ENCODE peak calls at places on chromosomes 4 and X, in four cellular contexts. I is neural progenitor cell, A is PC-3, U is OCI-LY7. G is an unnamed sample.

GRCh38 chr4:41455215-41455614 is 82.7 kb upstream of the LIMCH1 start:
- DNase-seq in I (peak), U (no peak), A (peak), G (peak)

GRCh38 chr4:154551872-154552686 is 1.9 kb upstream of the PLRG1 start:
- DNase-seq in A (peak), U (peak), I (peak), G (peak)

GRCh38 chrX:136880003-136880451 is 498 bp downstream of the RBMX start:
- DNase-seq in I (peak), U (peak), A (no peak), G (peak)

GRCh38 chr4:89681219-89681618 is 155.7 kb downstream of the SNCA start:
- DNase-seq in U (no peak), A (no peak), I (peak), G (peak)

GRCh38 chrX:71017396-71017939 is 50.7 kb downstream of the SNX12 start:
- DNase-seq in U (no peak), A (no peak), I (no peak), G (no peak)

GRCh38 chr4:150501983-150502382 is 80.0 kb upstream of the MAB21L2 start:
- DNase-seq in A (no peak), U (no peak), I (no peak), G (no peak)

GRCh38 chr4:79248610-79249009 is 77.3 kb downstream of the NAA11 start:
- DNase-seq in I (no peak), U (no peak), A (no peak), G (no peak)

GRCh38 chr4:26866781-26867180 is 6.1 kb downstream of the STIM2 start:
- DNase-seq in A (no peak), U (no peak), I (no peak), G (no peak)

GRCh38 chrX:49040376-49040955 is 2.7 kb downstream of the TFE3 start:
- DNase-seq in I (no peak), U (no peak), A (peak), G (peak)

GRCh38 chrX:40663078-40663740 is 15.8 kb upstream of the CXorf38 start:
- DNase-seq in A (no peak), U (no peak), I (no peak), G (no peak)

GRCh38 chrX:107135076-107135964 is 16.7 kb upstream of the RBM41 start:
- DNase-seq in U (no peak), I (no peak), A (peak), G (no peak)

GRCh38 chr4:61254406-61254805 is 54.3 kb downstream of the ADGRL3 start:
- DNase-seq in A (no peak), U (no peak), I (no peak), G (no peak)

GRCh38 chr4:7210818-7211217 is 18.5 kb downstream of the SORCS2 start:
- DNase-seq in A (peak), U (no peak), I (no peak), G (no peak)

GRCh38 chr4:89316931-89317366 is 9.3 kb upstream of the GPRIN3 start:
- DNase-seq in I (no peak), U (peak), A (peak), G (no peak)

GRCh38 chr4:176792348-176793059 is at the start of gene VEGFC:
- DNase-seq in I (peak), A (peak), U (no peak), G (peak)

GRCh38 chr4:115454228-115454627 is 340.8 kb upstream of the NDST4 start:
- DNase-seq in U (no peak), I (no peak), A (no peak), G (no peak)

GRCh38 chr4:143531368-143531767 is 17.9 kb downstream of the SMARCA5 start:
- DNase-seq in A (peak), U (peak), I (peak), G (peak)

GRCh38 chr4:15005474-15006115 is 3.3 kb downstream of the CPEB2 start:
- DNase-seq in I (no peak), U (no peak), A (no peak), G (no peak)

GRCh38 chr4:4555916-4556315 is 14.1 kb upstream of the STX18 start:
- DNase-seq in A (no peak), I (no peak), U (no peak), G (peak)

GRCh38 chr4:94714360-94714759 is 43.4 kb upstream of the BMPR1B start:
- DNase-seq in A (no peak), I (no peak), U (no peak), G (no peak)

GRCh38 chr4:94711635-94712034 is 46.1 kb upstream of the BMPR1B start:
- DNase-seq in A (no peak), I (no peak), U (no peak), G (no peak)

DNA sequence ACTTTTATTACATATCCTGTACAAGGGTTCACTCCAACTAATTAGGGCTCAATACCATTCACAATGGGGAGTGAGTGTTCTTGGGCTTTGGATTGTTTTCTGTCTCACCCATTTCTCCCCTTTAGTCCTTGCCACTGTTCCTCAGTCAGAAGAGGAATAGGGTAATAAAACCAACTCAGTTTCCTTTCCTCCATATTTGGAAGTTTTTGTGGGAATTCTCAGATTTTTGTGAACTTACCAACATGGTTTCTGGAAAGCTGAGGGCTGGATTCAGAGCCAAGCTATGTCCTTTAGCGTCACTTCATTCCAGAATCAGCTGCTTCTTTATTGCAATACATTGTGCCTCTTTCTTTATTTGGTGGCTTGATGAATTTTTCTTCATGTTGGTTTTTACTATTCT is 43.0 kb upstream of the BMPR1B start:
- DNase-seq in A (no peak), U (no peak), I (no peak), G (no peak)
- TF ChIP-seq EZH2phosphoT487 in A (no peak), U (no peak), I (no peak), G (no peak)

DNA sequence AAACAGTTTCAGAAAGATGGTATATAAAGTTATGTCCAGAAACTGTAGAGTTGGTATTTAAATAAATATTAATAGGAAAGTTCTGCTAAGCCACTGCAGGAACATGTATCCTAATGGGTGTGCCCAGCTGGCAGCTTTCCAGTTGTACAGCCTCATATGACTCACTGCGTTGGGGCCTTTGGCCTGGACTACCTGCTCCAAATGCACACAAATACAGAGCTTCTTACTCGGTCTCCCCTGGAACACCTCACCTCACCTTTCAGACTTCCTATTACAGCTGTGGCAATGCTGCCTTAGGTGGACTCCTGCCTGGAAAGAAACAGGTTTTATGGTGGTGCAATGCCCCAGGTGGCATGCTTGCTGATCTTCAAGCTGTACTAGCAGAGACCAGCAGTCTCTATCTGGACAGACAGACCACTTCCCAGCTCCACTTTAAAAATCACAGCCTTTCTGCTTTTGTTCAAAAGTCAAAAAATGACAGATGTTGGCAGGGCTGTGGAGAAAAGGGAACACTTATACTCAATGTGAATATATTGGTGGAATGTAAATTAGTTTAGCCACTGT is 85.6 kb upstream of the EXOC1L start:
- DNase-seq in U (no peak), A (peak), I (no peak), G (no peak)
- TF ChIP-seq EZH2phosphoT487 in U (no peak), A (no peak), I (no peak), G (no peak)

DNA sequence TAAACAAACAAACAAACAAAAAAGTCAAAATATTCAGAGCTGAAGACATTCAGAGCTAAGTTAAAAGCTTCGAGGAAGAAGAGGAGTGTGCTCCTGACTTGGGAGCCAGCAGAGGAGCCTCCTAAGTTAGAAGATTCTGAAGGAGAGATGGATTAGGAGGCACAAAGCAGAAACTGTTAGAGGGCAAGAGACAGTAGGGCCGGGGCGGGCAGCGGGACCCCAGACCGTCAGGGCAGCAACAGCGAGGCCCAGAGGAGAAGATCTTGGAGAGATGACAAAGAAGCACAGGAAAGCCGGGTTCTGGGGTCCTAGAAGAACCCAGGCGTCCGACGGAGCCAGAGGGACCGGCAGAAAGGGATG is 682 bp downstream of the KLHL13 start:
- DNase-seq in U (no peak), I (peak), A (no peak), G (no peak)
- TF ChIP-seq EZH2phosphoT487 in U (no peak), I (no peak), A (no peak), G (no peak)

DNA sequence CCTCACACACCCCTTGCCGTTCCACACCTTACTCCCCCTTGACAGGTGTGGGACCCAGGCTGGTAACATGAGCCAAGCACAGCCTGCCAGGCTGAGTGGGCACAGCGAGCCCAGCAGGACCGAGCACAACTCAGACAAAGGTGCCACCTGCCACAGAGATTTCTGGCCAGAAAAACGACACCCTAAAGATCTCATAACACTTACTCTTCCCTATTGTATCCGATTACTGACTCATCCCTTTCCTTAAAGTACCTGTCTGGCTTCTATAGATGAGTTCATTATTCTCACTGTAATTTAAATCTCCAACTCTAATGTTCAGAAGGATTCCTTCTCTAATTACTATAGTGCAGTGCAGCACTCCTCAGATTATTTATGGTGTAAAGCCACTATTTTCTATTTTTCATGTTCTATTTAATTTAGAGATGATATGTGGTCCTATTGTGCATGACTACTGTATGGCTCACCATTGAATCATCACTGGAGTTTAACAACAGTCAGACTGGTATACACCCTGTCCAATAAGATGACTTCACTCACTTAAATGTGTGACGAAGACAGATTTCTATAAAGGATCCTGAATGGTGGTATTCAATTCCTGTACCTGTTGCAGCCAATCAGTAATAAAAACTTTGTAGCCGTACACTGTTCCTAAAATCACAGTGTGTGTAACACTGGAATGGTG is 7.6 kb upstream of the SYTL5 start:
- DNase-seq in I (no peak), A (peak), U (no peak), G (no peak)
- TF ChIP-seq EZH2phosphoT487 in I (no peak), A (no peak), U (no peak), G (no peak)

GRCh38 chrX:130145123-130145522 is 20.5 kb downstream of the AIFM1 start:
- DNase-seq in I (no peak), A (no peak), U (no peak), G (no peak)

GRCh38 chrX:130147631-130148030 is 18.0 kb downstream of the AIFM1 start:
- DNase-seq in A (no peak), U (no peak), I (no peak), G (no peak)

GRCh38 chrX:130139474-130140201 is 26.0 kb downstream of the AIFM1 start:
- DNase-seq in U (no peak), I (peak), A (no peak), G (peak)

DNA sequence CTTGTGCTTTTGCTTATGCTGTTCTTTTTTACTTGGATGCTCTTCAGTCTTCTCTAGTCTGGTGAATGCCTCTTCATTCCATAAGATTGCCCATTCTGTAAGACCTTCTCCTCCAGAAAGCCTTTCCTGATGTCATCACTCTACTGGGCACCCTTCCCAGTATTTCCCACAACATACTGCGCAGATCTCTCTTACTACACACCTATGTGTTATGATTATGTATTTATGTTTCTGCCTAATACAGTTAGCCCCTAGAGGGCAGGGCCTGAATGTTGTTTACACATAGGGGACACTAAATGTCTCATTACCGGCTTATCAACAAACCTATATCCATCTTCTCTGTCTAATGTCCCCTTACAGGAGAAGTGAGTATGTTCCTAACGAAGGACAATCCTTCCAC is 21.1 kb downstream of the AIFM1 start:
- DNase-seq in A (peak), I (no peak), U (no peak), G (no peak)
- TF ChIP-seq EZH2phosphoT487 in A (no peak), I (no peak), U (no peak), G (no peak)

DNA sequence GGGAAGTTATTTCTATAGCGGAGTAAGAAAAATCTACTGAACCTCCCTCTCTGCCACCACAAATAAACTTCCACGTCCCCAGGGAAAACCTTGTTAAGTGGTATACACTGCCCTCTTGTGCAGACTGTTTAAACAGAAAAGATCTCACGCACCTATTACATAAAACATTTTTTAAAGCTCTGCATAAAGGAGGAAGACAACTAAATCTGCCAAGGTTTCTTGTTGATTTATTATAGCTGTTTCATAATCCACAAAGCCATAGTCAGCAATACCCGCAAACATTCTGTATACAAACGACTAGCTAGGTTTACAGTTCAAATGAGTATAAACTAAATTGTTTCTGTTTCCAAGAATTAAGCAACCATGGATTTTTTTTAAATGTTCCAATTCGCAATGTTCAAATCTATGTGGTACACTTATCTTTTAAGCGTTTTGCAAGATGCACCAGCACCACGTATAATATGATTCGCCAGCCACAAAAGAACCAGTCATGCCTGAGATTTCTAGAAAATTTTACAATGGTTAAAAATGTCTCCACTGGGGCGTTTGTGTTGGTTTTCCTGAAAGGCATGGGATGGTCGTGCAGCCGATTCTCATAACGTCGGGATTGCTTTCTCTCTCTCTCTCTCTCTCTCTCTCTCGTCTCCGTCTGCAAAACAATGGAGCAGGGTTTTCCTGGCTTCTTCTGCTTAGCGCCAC is 164.6 kb downstream of the PRKX start:
- DNase-seq in A (peak), U (peak), I (peak), G (peak)
- TF ChIP-seq EZH2phosphoT487 in A (no peak), U (no peak), I (no peak), G (no peak)

DNA sequence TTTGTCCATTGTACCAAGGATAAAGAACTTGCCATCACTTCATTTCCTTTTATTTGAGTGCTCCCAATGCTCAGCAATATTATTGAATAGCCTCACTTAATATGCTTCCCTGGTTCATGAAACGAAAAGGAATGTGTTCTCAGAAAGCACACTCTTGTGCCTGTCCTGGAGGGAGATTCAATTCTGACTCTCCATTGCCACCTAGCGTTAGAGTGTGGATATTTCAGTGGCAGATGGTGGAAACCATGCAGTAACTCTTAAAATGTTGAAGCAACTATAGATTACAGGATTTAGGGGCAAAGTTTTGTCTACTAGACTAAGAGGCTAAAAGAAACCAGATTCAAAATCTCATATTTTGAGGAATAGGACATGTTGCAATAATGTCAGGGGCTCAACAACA is 36.0 kb downstream of the GAB3 start:
- DNase-seq in U (peak), A (peak), I (peak), G (peak)
- TF ChIP-seq EZH2phosphoT487 in U (no peak), A (no peak), I (no peak), G (no peak)

GRCh38 chrX:17160971-17161370 is 214.0 kb upstream of the NHS start:
- DNase-seq in A (peak), U (no peak), I (no peak), G (peak)
- TF ChIP-seq EZH2phosphoT487 in A (no peak), U (no peak), I (no peak), G (no peak)

GRCh38 chrX:9805956-9806355 is 19.7 kb downstream of the SHROOM2 start:
- DNase-seq in I (no peak), A (no peak), U (no peak), G (no peak)

GRCh38 chrX:9804444-9804843 is 18.2 kb downstream of the SHROOM2 start:
- DNase-seq in I (no peak), U (no peak), A (no peak), G (no peak)

GRCh38 chrX:9807355-9808182 is 21.3 kb downstream of the SHROOM2 start:
- DNase-seq in U (no peak), I (no peak), A (no peak), G (peak)
- TF ChIP-seq EZH2phosphoT487 in U (no peak), I (no peak), A (no peak), G (no peak)

DNA sequence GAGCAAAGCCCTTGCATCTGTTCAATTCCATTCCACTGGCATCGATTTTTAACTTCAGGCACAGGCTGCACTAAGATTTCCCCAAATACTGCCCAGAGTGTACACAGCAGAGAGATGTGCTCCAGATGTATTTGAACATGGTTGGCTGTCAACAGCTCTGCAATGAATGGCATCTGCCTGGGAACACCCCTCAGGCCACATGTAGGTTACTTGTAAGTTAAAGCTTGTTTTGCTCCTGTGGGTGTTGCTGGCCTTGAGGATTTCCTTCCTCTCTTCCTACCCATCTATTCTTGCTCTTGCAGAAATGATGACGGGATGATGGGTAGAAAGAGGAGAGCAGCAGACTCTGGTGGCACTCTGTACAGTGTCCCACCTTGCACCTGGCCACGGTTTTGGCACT is 69.3 kb upstream of the HELT start:
- DNase-seq in A (no peak), U (no peak), I (no peak), G (no peak)
- TF ChIP-seq EZH2phosphoT487 in A (no peak), U (no peak), I (no peak), G (no peak)